ENCODE peak calls at places on chromosomes 13 and 19, in five cellular contexts. M, B, I, L and P are unnamed samples. For H3K27me3, the result is how much of the 10 kb centered on the place peaks cover.

GRCh38 chr13:59449750-59450149 is 714.0 kb downstream of the DIAPH3 start:
- DNase-seq in M (no peak), B (no peak), I (no peak), L (no peak), P (no peak)

GRCh38 chr19:48683349-48683748 is 10.5 kb upstream of the NTN5 start:
- DNase-seq in M (no peak), B (no peak), I (no peak), L (peak), P (no peak)

GRCh38 chr19:48044561-48044960 is 682 bp upstream of the CABP5 start:
- DNase-seq in M (no peak), B (no peak), I (no peak), L (no peak), P (no peak)

GRCh38 chr13:22789027-22789593 is 391.7 kb upstream of the SGCG start:
- DNase-seq in M (peak), B (no peak), I (no peak), L (no peak), P (no peak)

GRCh38 chr19:57651654-57651996 is 17.1 kb upstream of the ZSCAN4 start:
- DNase-seq in M (peak), B (no peak), I (no peak), L (no peak), P (no peak)

GRCh38 chr13:110882972-110883371 is 31.9 kb downstream of the ANKRD10 start:
- DNase-seq in M (no peak), B (no peak), I (no peak), L (no peak), P (no peak)

GRCh38 chr13:51249767-51250741 is 27.9 kb downstream of the FAM124A start:
- DNase-seq in M (peak), B (no peak), I (no peak), L (no peak), P (no peak)

GRCh38 chr13:51902776-51903175 is 41.0 kb downstream of the CCDC70 start:
- DNase-seq in M (no peak), B (no peak), I (no peak), L (no peak), P (no peak)

GRCh38 chr13:77285098-77285497 is 41.8 kb downstream of the MYCBP2 start:
- DNase-seq in M (no peak), B (no peak), I (no peak), L (no peak), P (no peak)

GRCh38 chr13:24032252-24032651 is 128.3 kb upstream of the SPATA13 start:
- DNase-seq in M (no peak), B (no peak), I (no peak), L (no peak), P (no peak)

GRCh38 chr19:8209965-8210659 is 942 bp downstream of the CERS4 start:
- DNase-seq in M (peak), B (no peak), I (peak), L (peak), P (no peak)

GRCh38 chr19:53908106-53908932 is 759 bp upstream of the CACNG7 start:
- DNase-seq in M (peak), B (no peak), I (peak), L (peak), P (no peak)

GRCh38 chr19:33879818-33880575 is 83.3 kb downstream of the KCTD15 start:
- DNase-seq in M (no peak), B (no peak), I (peak), L (peak), P (no peak)

GRCh38 chr19:16330811-16331690 is 6.4 kb downstream of the KLF2 start:
- DNase-seq in M (no peak), B (no peak), I (no peak), L (no peak), P (no peak)

GRCh38 chr19:35717665-35718344 is at the start of gene KMT2B:
- DNase-seq in M (peak), B (no peak), I (peak), L (no peak), P (no peak)

GRCh38 chr19:32720216-32720935 is 809 bp downstream of the TDRD12 start:
- DNase-seq in M (peak), B (no peak), I (no peak), L (no peak), P (no peak)

GRCh38 chr19:41978470-41978869 is 15.6 kb downstream of the ATP1A3 start:
- DNase-seq in M (no peak), B (no peak), I (no peak), L (no peak), P (no peak)

GRCh38 chr19:29329460-29330134 is 116.6 kb upstream of the UQCRFS1 start:
- DNase-seq in M (peak), B (no peak), I (no peak), L (no peak), P (no peak)

GRCh38 chr19:35090795-35091214 is 24.8 kb upstream of the FXYD3 start:
- DNase-seq in M (peak), B (no peak), I (peak), L (no peak), P (no peak)

GRCh38 chr13:89514534-89515312 is 1832.8 kb upstream of the MIR17HG start:
- DNase-seq in M (peak), B (no peak), I (peak), L (peak), P (no peak)

GRCh38 chr13:45718063-45718462 is 15.9 kb downstream of the CBY2 start:
- DNase-seq in M (peak), B (no peak), I (no peak), L (no peak), P (no peak)

GRCh38 chr13:24161010-24161775 is 673 bp downstream of the SPATA13 start:
- DNase-seq in M (peak), B (no peak), I (no peak), L (peak), P (no peak)

GRCh38 chr13:48318714-48319457 is 15.3 kb downstream of the RB1 start:
- DNase-seq in M (no peak), B (no peak), I (no peak), L (peak), P (no peak)

GRCh38 chr19:45817725-45818301 is 2.7 kb upstream of the RSPH6A start:
- DNase-seq in M (peak), B (no peak), I (no peak), L (no peak), P (no peak)

GRCh38 chr19:412356-413355 is 3.7 kb upstream of the C2CD4C start:
- DNase-seq in M (peak), B (no peak), I (peak), L (no peak), P (no peak)

GRCh38 chr13:85729296-85729695 is 69.9 kb downstream of the SLITRK6 start:
- DNase-seq in M (no peak), B (no peak), I (no peak), L (no peak), P (no peak)

GRCh38 chr19:56596676-56597075 is 1.6 kb downstream of the ZNF71 start:
- DNase-seq in M (no peak), B (no peak), I (no peak), L (peak), P (no peak)

GRCh38 chr13:51629711-51630575 is 45.7 kb downstream of the WDFY2 start:
- DNase-seq in M (no peak), B (no peak), I (no peak), L (no peak), P (no peak)

GRCh38 chr19:7841751-7842660 is 12.0 kb downstream of the EVI5L start:
- DNase-seq in M (no peak), B (no peak), I (no peak), L (no peak), P (no peak)

GRCh38 chr19:44840811-44841210 is 5.3 kb upstream of the NECTIN2 start:
- DNase-seq in M (no peak), B (no peak), I (no peak), L (no peak), P (no peak)

GRCh38 chr13:50635504-50635903 is 208.0 kb downstream of the DLEU7 start:
- DNase-seq in M (no peak), B (no peak), I (no peak), L (peak), P (peak)

DNA sequence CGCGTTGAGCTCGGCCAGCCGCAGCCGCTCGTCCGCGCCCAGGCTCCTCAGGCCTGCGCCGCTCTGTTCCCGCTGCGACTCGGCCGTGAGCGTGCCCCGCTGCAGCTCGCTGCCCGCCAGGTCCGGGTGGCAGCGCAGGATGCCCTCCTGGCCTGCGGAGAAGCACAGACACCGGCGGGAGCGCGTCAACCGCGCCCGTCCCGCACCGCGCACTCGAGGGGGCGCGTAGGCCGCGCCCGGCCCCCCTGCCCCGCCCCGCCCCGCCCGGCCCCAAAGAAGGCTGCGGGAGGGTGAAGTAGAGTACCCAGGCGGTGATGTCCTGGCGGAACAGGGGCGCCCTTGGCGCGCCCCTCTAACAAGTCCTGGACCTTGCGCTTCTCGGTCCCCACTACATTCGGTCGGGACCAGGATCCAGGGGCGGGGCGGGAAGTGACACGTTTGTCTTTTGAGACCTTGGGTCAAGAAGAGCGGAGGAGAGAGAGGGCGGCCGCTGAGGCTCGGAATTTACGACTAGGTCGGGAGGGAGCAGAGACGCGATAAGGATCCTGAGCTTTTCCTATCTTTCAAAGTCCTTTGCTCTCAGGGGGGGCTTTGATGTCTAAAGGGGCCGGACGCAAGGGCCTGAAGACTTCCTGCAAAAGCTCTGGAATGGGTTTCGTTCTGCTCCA is 9.3 kb upstream of the CDX2 start:
- DNase-seq in M (peak), B (no peak), I (no peak), L (no peak), P (no peak)
- H3K27me3 ChIP-seq in M (half or more), B (under half), I (half or more), L (half or more), P (under half)

DNA sequence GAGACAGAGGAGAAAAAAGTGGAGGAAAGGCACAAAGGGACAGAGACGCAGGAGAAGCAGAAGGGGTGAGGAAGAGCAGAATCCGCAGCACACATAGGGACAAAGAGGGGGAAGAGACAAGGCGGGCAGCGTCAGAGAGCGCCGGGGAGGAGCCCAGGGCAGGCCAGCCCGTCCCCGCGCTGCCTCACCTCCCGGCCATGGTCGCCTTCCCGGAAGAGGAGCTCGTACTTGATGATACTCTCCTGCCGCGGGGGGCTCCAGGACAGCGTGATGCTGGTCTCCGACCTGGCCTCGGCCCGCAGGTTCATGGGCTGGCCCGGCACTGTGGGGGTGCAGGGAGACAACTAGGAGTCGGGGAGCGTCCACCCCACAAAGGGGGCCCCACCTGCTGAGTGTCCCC is 100.6 kb downstream of the PTPRS start:
- DNase-seq in M (peak), B (no peak), I (no peak), L (no peak), P (no peak)
- H3K27me3 ChIP-seq in M (under half), B (under half), I (under half), L (under half), P (under half)

GRCh38 chr13:79490846-79491245 is 9.9 kb downstream of the NDFIP2 start:
- DNase-seq in M (no peak), B (no peak), I (no peak), L (no peak), P (no peak)
- H3K27me3 ChIP-seq in M (under half), B (under half), I (under half), L (under half), P (under half)

DNA sequence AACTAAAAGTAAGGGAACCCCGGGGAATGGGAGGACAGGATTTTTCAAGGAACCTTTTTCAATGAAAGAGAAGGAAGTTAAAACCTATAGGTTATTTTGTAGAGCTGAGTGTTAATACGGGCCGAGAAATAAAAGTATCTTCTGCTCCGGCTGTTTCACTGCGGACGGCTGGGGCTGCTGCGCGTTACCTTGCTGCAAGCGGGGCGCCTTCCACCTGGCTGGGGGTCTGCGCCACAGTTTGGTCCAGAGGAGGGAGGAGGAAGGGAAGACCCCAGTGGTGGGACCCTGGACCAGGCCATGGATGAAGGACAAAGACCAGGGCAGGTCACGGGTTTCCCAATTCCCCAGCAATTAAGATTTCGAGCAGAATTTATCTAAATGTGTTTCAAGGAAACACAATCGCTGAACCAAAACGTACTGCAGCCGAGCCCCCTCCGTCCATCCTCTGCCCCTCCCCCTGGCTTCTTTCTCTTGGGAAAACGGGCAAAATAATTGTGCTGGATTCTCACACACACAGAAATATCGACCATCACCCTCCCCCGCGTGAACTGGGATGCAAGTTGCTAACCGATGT is 2.9 kb downstream of the SOX1 start:
- DNase-seq in M (no peak), B (no peak), I (no peak), L (no peak), P (no peak)
- H3K27me3 ChIP-seq in M (half or more), B (under half), I (half or more), L (half or more), P (under half)

GRCh38 chr13:71625183-71625582 is 241.8 kb downstream of the DACH1 start:
- DNase-seq in M (no peak), B (no peak), I (no peak), L (no peak), P (no peak)
- H3K27me3 ChIP-seq in M (under half), B (under half), I (under half), L (under half), P (under half)

GRCh38 chr19:37699057-37699456 is 20.5 kb downstream of the ZNF607 start:
- DNase-seq in M (peak), B (no peak), I (no peak), L (no peak), P (no peak)
- H3K27me3 ChIP-seq in M (under half), B (under half), I (under half), L (under half), P (under half)

DNA sequence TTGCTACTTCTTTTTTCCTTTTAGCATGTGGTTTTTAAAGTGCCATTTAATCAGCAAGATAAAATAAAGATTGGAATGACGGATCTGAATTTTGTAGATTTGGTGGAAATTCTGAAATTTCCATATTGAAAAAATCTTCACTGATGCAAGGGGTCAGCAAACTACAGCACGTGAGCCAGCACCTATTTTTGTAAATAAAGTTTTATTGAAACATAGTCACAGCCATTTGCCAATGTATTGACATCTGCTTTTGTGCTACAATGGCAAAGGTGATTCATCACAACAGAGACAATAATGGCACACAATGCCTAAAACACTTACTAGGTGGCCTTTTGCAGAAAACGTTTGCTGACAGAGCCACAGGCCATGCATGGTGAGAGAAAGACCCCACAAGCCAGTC is 226.4 kb downstream of the ABCC4 start:
- DNase-seq in M (no peak), B (no peak), I (no peak), L (no peak), P (no peak)
- H3K27me3 ChIP-seq in M (under half), B (under half), I (under half), L (under half), P (under half)

GRCh38 chr19:1508507-1508856 is 4.3 kb downstream of the ADAMTSL5 start:
- DNase-seq in M (no peak), B (no peak), I (no peak), L (no peak), P (no peak)
- H3K27me3 ChIP-seq in M (under half), B (under half), I (under half), L (under half), P (under half)